ENCODE peak calls at places on chromosome 21, in four cellular contexts. J is NCI-H2081; F is stimulated activated CD8-positive, alpha-beta memory T cell treated with anti-CD3 and anti-CD28 coated beads, Interleukin-15, amount 100 ng/mL, for 4 hours; U is ovary. Y is an unnamed sample.
A peak's percentile ranks its signal among the peaks of the same experiment; 100 is the strongest.

GRCh38 chr21:31874817-31875216 is 2.0 kb downstream of the HUNK start:
- DNase-seq in F (no peak), U (peak; percentile 32), J (no peak), Y (no peak)

GRCh38 chr21:46035809-46036695 is 54.5 kb downstream of the COL6A1 start:
- DNase-seq in F (no peak), J (no peak), U (peak; percentile 79), Y (peak; percentile 85)

GRCh38 chr21:45524756-45525152 is 17.5 kb downstream of the SLC19A1 start:
- DNase-seq in U (peak; percentile 18), J (no peak), F (no peak), Y (no peak)

GRCh38 chr21:37300114-37300746 is 33.1 kb upstream of the VPS26C start:
- DNase-seq in J (no peak), U (no peak), F (no peak), Y (no peak)

GRCh38 chr21:36576441-36576840 is 96.5 kb upstream of the CLDN14 start:
- DNase-seq in U (no peak), J (no peak), F (no peak), Y (no peak)

GRCh38 chr21:36082140-36082742 is 12.4 kb downstream of the CBR1 start:
- DNase-seq in U (no peak), F (no peak), J (no peak), Y (no peak)

GRCh38 chr21:42750737-42751530 is 97.5 kb downstream of the PDE9A start:
- DNase-seq in U (no peak), J (no peak), F (no peak), Y (no peak)

GRCh38 chr21:31136891-31137290 is 98.6 kb upstream of the KRTAP19-8 start:
- DNase-seq in J (peak; percentile 60), U (no peak), F (no peak), Y (no peak)

GRCh38 chr21:41611966-41612606 is 104.1 kb upstream of the TMPRSS2 start:
- DNase-seq in F (no peak), J (peak; percentile 53), U (no peak), Y (no peak)

GRCh38 chr21:37337179-37337578 is 29.4 kb upstream of the DYRK1A start:
- DNase-seq in F (no peak), J (no peak), U (no peak), Y (no peak)

GRCh38 chr21:38459490-38459889 is 38.8 kb downstream of the ERG start:
- DNase-seq in J (no peak), U (no peak), F (no peak), Y (no peak)

GRCh38 chr21:34072145-34073031 is 990 bp upstream of the MRPS6 start:
- DNase-seq in J (no peak), U (no peak), F (no peak), Y (no peak)

GRCh38 chr21:27570306-27570868 is 603.5 kb upstream of the ADAMTS5 start:
- DNase-seq in J (no peak), U (peak; percentile 38), F (no peak), Y (peak; percentile 91)